ENCODE peak calls at places on chromosomes 5 and 9, in six cellular contexts. C is endothelial cell, A is lung, N is NCI-H1048, T is GM12865, K is RPMI7951. L is an unnamed sample.

GRCh38 chr9:110148384-110148783 is 59.6 kb downstream of the C9orf152 start:
- DNase-seq in T (peak; percentile 93), K (peak; percentile 66), C (no peak), A (no peak), N (no peak), L (no peak)

GRCh38 chr5:135671052-135671451 is 92.3 kb upstream of the CXCL14 start:
- DNase-seq in N (no peak), C (no peak), T (no peak), K (no peak), A (peak; percentile 15), L (no peak)

GRCh38 chr5:159100928-159101646 is 1.4 kb upstream of the EBF1 start:
- DNase-seq in A (no peak), N (no peak), C (no peak), K (no peak), T (peak; percentile 50), L (no peak)

GRCh38 chr9:38376266-38376665 is 16.2 kb upstream of the ALDH1B1 start:
- DNase-seq in N (no peak), K (no peak), T (no peak), A (no peak), C (no peak), L (no peak)

GRCh38 chr5:67413749-67414148 is 217.2 kb upstream of the CD180 start:
- DNase-seq in K (no peak), T (no peak), N (no peak), A (no peak), C (no peak), L (no peak)

GRCh38 chr5:65035212-65036206 is 266.8 kb downstream of the CWC27 start:
- DNase-seq in N (no peak), K (peak; percentile 93), A (peak; percentile 86), T (peak; percentile 88), C (peak; percentile 96), L (peak; percentile 90)

GRCh38 chr5:96256795-96257470 is 176.1 kb downstream of the PCSK1 start:
- DNase-seq in T (peak; percentile 70), N (no peak), A (no peak), C (no peak), K (peak; percentile 86), L (peak; percentile 52)

GRCh38 chr5:42993516-42994284 is 46.4 kb downstream of the ANXA2R start:
- DNase-seq in K (peak; percentile 79), T (peak; percentile 72), C (no peak), A (no peak), N (no peak), L (peak; percentile 61)

GRCh38 chr5:124057815-124058231 is 545.8 kb downstream of the CSNK1G3 start:
- DNase-seq in C (no peak), K (no peak), N (no peak), A (no peak), T (no peak), L (no peak)

GRCh38 chr9:111644195-111644772 is 13.2 kb downstream of the DNAJC25 start:
- DNase-seq in K (no peak), A (no peak), C (no peak), N (no peak), T (no peak), L (no peak)

GRCh38 chr9:81687521-81688261 is 1.7 kb downstream of the TLE1 start:
- DNase-seq in N (no peak), C (peak; percentile 50), A (peak; percentile 30), T (peak; percentile 47), K (peak; percentile 9), L (peak; percentile 56)

GRCh38 chr5:132477784-132478497 is 12.6 kb downstream of the IRF1 start:
- DNase-seq in T (peak; percentile 41), A (no peak), K (no peak), C (no peak), N (no peak), L (no peak)

GRCh38 chr9:123435471-123435870 is 79.5 kb downstream of the CRB2 start:
- DNase-seq in C (no peak), A (no peak), N (no peak), K (no peak), T (no peak), L (no peak)

GRCh38 chr9:129317179-129318011 is 139.3 kb upstream of the IER5L start:
- DNase-seq in A (no peak), T (peak; percentile 37), N (no peak), K (peak; percentile 31), C (no peak), L (peak; percentile 16)

GRCh38 chr9:126093771-126094170 is 232.9 kb upstream of the MVB12B start:
- DNase-seq in N (no peak), A (no peak), T (no peak), C (no peak), K (no peak), L (no peak)

GRCh38 chr9:33029106-33029788 is 4.2 kb downstream of the DNAJA1 start:
- DNase-seq in A (no peak), C (no peak), T (no peak), K (no peak), N (no peak), L (no peak)